ENCODE peak calls at places on chromosomes 5 and 9, in eight cellular contexts. Y, Q, L, S, E, C, W and K are unnamed samples.

GRCh38 chr9:103991698-103992097 is 102.4 kb upstream of the SMC2 start:
- DNase-seq in Y (no peak), Q (no peak), L (no peak), S (no peak), E (no peak), C (no peak), W (no peak), K (no peak)

GRCh38 chr9:82247318-82247717 is 258.7 kb downstream of the SPATA31D1 start:
- DNase-seq in Y (no peak), Q (no peak), L (no peak), S (no peak), E (no peak), C (no peak), W (no peak), K (no peak)

GRCh38 chr9:26947736-26948135 is 694 bp upstream of the PLAA start:
- DNase-seq in Y (no peak), Q (no peak), L (no peak), S (no peak), E (peak), C (no peak), W (no peak), K (no peak)

GRCh38 chr5:171371326-171371725 is 16.3 kb upstream of the NPM1 start:
- DNase-seq in Y (no peak), Q (no peak), L (no peak), S (no peak), E (no peak), C (no peak), W (no peak), K (no peak)

GRCh38 chr5:669111-669841 is 23.9 kb downstream of the TPPP start:
- DNase-seq in Y (peak), Q (no peak), L (peak), S (no peak), E (peak), C (no peak), W (no peak), K (no peak)

GRCh38 chr9:105296889-105297288 is 52.4 kb downstream of the SLC44A1 start:
- DNase-seq in Y (peak), Q (no peak), L (peak), S (no peak), E (no peak), C (no peak), W (peak), K (no peak)

GRCh38 chr5:119355636-119356383 is at the start of gene TNFAIP8:
- DNase-seq in Y (no peak), Q (peak), L (peak), S (peak), E (peak), C (peak), W (no peak), K (peak)

GRCh38 chr5:53035868-53036381 is 46.8 kb downstream of the ITGA2 start:
- DNase-seq in Y (no peak), Q (no peak), L (peak), S (no peak), E (no peak), C (no peak), W (no peak), K (no peak)

GRCh38 chr5:179171251-179171815 is 111.2 kb downstream of the ZNF354C start:
- DNase-seq in Y (no peak), Q (no peak), L (no peak), S (no peak), E (no peak), C (no peak), W (no peak), K (no peak)

GRCh38 chr9:81035171-81035570 is 654.2 kb downstream of the TLE1 start:
- DNase-seq in Y (peak), Q (no peak), L (no peak), S (no peak), E (no peak), C (no peak), W (no peak), K (no peak)

GRCh38 chr9:136244116-136244775 is 1.4 kb downstream of the QSOX2 start:
- DNase-seq in Y (no peak), Q (no peak), L (no peak), S (no peak), E (peak), C (no peak), W (no peak), K (peak)

GRCh38 chr5:64771736-64772135 is 3.0 kb downstream of the CWC27 start:
- DNase-seq in Y (no peak), Q (no peak), L (no peak), S (no peak), E (no peak), C (no peak), W (no peak), K (no peak)

GRCh38 chr5:134551891-134552290 is 26.4 kb downstream of the JADE2 start:
- DNase-seq in Y (no peak), Q (no peak), L (peak), S (no peak), E (no peak), C (no peak), W (no peak), K (no peak)

GRCh38 chr9:86546712-86547111 is 192.5 kb upstream of the TUT7 start:
- DNase-seq in Y (no peak), Q (no peak), L (no peak), S (no peak), E (no peak), C (no peak), W (no peak), K (no peak)

GRCh38 chr5:13276143-13276542 is 668.3 kb downstream of the DNAH5 start:
- DNase-seq in Y (no peak), Q (no peak), L (no peak), S (no peak), E (no peak), C (no peak), W (no peak), K (no peak)